ENCODE peak calls at places on chromosomes 1 and 21, in four cellular contexts. J, X, U and L are unnamed samples. For H3K4me1, the result is how much of the 10 kb centered on the place peaks cover.

GRCh38 chr21:14815001-14815400 is 249.8 kb downstream of the NRIP1 start:
- DNase-seq in J (no peak), X (no peak), U (no peak), L (no peak)

GRCh38 chr1:179529482-179529881 is 46.3 kb downstream of the NPHS2 start:
- DNase-seq in J (no peak), X (no peak), U (no peak), L (no peak)

GRCh38 chr1:202553560-202554038 is 156.7 kb downstream of the SYT2 start:
- DNase-seq in J (peak), X (peak), U (peak), L (no peak)

GRCh38 chr1:34470406-34470805 is 284.4 kb upstream of the GJB5 start:
- DNase-seq in J (no peak), X (no peak), U (no peak), L (no peak)

GRCh38 chr21:32508558-32508957 is 76.8 kb downstream of the TCP10L start:
- DNase-seq in J (no peak), X (no peak), U (no peak), L (no peak)

GRCh38 chr1:204961765-204962419 is 81.1 kb upstream of the CNTN2 start:
- DNase-seq in J (no peak), X (no peak), U (peak), L (no peak)

GRCh38 chr1:115474166-115474565 is 136.1 kb upstream of the NGF start:
- DNase-seq in J (no peak), X (no peak), U (no peak), L (no peak)

GRCh38 chr1:169682077-169682476 is 29.3 kb downstream of the SELL start:
- DNase-seq in J (no peak), X (no peak), U (no peak), L (no peak)

GRCh38 chr1:77506771-77507170 is 175.7 kb downstream of the ZZZ3 start:
- DNase-seq in J (no peak), X (no peak), U (no peak), L (no peak)

GRCh38 chr1:201641524-201642253 is 102.8 kb downstream of the NAV1 start:
- DNase-seq in J (no peak), X (no peak), U (no peak), L (no peak)

GRCh38 chr1:22884806-22885559 is 87.7 kb downstream of the LACTBL1 start:
- DNase-seq in J (no peak), X (no peak), U (no peak), L (no peak)

GRCh38 chr1:160103658-160104519 is 5.5 kb upstream of the IGSF8 start:
- DNase-seq in J (no peak), X (no peak), U (no peak), L (no peak)

GRCh38 chr1:16617778-16618580 is 4.6 kb upstream of the NBPF1 start:
- DNase-seq in J (no peak), X (no peak), U (no peak), L (no peak)

GRCh38 chr1:34165422-34165921 is 442 bp upstream of the CSMD2 start:
- DNase-seq in J (no peak), X (peak), U (no peak), L (no peak)

GRCh38 chr21:46052703-46053651 is 44.9 kb upstream of the COL6A2 start:
- DNase-seq in J (peak), X (no peak), U (no peak), L (no peak)

GRCh38 chr1:232844791-232845190 is 39.6 kb downstream of the MAP10 start:
- DNase-seq in J (peak), X (no peak), U (no peak), L (no peak)

GRCh38 chr1:208526726-208527125 is 282.5 kb upstream of the PLXNA2 start:
- DNase-seq in J (no peak), X (no peak), U (no peak), L (no peak)

GRCh38 chr1:207691814-207692213 is 46.9 kb downstream of the CR1L start:
- DNase-seq in J (no peak), X (no peak), U (no peak), L (no peak)

GRCh38 chr1:48123647-48124046 is 98.9 kb upstream of the SLC5A9 start:
- DNase-seq in J (no peak), X (no peak), U (no peak), L (no peak)
- TF ChIP-seq CTCF in J (no peak), X (no peak), U (no peak), L (no peak)

GRCh38 chr1:150267896-150268295 is 920 bp downstream of the APH1A start:
- DNase-seq in J (no peak), X (peak), U (no peak), L (no peak)

GRCh38 chr1:150268342-150268705 is 492 bp downstream of the APH1A start:
- DNase-seq in J (no peak), X (peak), U (peak), L (no peak)

GRCh38 chr1:150272379-150272840 is at the start of gene C1orf54:
- DNase-seq in J (peak), X (no peak), U (no peak), L (no peak)

GRCh38 chr1:150273310-150273709 is 720 bp downstream of the C1orf54 start:
- DNase-seq in J (peak), X (no peak), U (no peak), L (no peak)

DNA sequence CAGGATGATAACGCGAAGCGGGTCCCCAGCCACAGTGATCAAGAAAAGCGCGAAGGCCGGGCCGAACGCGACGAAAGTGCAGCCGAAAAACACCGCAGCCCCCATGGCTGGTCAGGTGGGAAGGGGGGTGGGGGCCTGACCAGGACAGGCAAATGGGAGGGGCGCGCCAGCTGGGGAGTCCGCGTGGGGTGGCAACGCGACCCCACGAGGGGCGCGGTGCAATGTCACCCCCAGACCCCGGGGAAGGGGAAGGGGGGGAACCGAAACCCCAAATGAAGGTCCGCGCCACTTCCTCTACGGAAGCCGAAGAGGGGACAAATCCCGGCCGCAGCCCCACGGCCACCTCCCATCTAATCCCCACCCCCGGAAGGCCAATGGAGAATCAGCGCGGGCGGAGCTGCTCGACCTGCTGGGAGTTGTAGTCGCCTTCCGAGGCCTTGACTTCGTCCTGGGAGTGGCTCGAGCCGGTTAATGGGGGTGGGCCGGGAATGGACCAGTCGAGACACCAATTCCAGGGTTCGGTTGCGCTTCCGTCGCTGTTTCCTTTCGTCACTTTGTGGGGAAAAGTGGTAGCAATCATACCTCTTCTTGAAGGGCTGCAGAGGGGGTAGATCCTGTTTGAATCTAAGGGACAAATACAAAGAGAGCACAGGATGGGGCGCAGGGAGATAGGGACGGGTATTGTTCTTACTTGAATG is at the start of gene APH1A:
- DNase-seq in J (peak), X (peak), U (peak), L (peak)
- H3K4me1 ChIP-seq in J (under half), X (under half), U (under half), L (under half)

DNA sequence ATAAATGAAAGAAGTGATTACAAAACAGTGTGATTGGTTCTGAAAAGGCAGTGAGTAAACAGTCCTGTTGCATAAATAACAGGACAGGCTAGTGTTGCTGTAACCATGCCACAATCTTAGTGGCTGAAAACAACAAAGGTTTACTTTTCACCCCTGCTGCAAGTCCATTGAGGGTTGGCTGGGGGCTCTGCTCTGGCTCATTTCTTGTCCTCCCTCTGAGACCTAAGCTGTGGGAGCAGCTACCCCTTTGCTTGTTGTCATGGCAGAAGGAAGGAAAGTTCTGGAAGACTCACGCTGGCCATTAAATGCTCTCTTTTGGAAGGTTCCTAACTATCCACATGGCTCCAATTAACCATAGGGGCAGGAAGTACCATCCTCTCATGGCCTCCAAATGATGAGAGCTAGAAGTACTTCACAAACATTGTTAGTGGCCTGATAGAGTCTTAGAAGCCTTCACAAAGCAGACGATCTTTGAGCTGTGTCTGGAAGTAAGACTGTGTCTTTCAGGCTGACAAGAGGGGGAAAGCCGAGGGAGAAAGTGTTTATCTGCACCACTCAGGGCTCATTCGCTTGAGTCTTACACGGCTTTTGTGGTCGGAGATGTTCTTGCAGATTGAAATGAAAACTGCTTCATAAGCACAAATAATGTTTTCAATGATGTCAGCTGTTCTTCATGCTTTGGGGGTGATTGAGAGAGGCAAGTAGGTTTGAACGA is 11.9 kb downstream of the RCSD1 start:
- DNase-seq in J (no peak), X (no peak), U (no peak), L (no peak)
- TF ChIP-seq POLR2A in J (no peak), X (no peak), U (no peak), L (no peak)

DNA sequence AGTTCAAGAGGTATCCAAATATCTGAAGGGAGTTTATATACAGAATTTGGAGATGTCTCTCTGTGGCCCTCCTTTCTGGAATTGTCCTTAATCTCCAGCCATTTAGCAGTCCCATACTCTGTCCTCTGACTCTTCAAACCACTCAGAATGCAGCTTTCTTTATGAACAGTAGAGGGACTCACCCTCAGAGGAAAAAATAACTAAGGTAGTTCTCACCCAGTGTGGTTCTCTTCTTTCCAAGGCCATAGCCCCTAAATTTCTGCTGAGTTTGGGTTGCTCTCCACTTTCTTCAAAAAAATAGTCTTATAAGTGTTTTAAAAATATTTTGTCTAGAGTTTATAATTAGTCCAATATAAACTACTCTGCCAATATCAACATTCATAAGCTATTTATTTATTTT is 369.7 kb downstream of the MATN1 start:
- DNase-seq in J (no peak), X (no peak), U (no peak), L (no peak)
- TF ChIP-seq CTCF in J (no peak), X (peak), U (no peak), L (peak)

GRCh38 chr1:39270368-39270767 is 65.9 kb downstream of the MACF1 start:
- DNase-seq in J (no peak), X (no peak), U (peak), L (no peak)

GRCh38 chr1:39269791-39270342 is 65.4 kb downstream of the MACF1 start:
- DNase-seq in J (peak), X (no peak), U (no peak), L (no peak)

GRCh38 chr1:39268112-39268581 is 63.7 kb downstream of the MACF1 start:
- DNase-seq in J (peak), X (peak), U (peak), L (no peak)

GRCh38 chr1:39268906-39269305 is 64.4 kb downstream of the MACF1 start:
- DNase-seq in J (peak), X (no peak), U (no peak), L (no peak)

GRCh38 chr1:39269349-39269748 is 64.9 kb downstream of the MACF1 start:
- DNase-seq in J (no peak), X (no peak), U (no peak), L (no peak)
- H3K4me1 ChIP-seq in J (under half), X (under half), U (half or more), L (under half)

DNA sequence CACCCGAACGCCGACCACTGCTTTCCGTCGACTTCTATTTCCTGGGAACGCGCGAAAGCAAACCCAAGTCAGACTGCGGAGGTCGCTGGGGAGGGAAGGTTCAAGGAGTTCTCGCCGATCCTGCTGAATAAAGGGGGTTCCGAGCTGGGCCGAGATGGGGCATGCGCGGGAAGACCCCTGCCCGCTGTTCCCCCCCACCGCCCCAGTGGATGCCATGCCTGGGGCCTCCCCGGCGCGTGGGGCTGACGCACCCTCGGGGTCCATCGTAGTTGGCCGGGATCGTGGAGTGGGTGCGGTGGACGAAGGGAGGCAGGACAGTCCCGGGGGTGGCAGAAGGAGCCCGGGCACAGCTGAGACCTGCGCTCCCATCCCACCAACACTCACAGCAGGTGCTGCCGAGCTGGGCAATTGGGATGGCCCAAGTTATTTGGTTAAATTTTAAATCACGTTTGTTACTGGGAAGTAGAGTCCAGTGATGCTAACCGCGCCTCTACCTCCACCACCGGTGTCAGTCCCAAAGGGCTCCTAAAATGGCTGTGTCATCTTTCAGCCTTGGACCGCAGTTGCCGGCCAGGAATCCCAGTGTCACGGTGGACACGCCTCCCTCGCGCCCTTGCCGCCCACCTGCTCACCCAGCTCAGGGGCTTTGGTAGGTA is 745 bp downstream of the MX1 start:
- DNase-seq in J (no peak), X (no peak), U (no peak), L (no peak)
- TF ChIP-seq POLR2A in J (no peak), X (no peak), U (no peak), L (no peak)

DNA sequence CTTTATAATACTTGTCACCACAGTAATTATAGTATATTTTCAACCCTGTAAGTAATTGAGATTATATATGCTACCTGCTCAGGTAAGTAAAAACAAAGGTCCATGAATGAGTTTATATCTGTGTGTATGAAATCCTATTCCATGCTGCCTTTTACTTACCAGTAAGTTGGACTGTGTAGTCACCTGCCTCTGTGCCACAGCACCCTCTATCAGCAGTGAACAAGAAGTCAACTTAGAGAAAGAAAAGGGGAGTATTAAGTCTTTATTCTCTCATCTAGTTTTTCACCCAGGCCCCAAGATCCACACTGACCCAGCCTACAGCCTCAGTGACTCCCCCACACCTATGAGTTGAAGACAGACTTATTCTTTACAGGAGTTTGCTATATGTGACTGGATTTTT is 36.9 kb upstream of the IFI16 start:
- DNase-seq in J (peak), X (no peak), U (no peak), L (no peak)
- TF ChIP-seq CTCF in J (no peak), X (no peak), U (no peak), L (peak)

GRCh38 chr1:116511459-116512019 is 59.3 kb downstream of the CD58 start:
- DNase-seq in J (no peak), X (no peak), U (no peak), L (no peak)

GRCh38 chr1:116506132-116507004 is 64.5 kb downstream of the CD58 start:
- DNase-seq in J (no peak), X (no peak), U (no peak), L (no peak)

GRCh38 chr1:116508984-116509980 is 61.5 kb downstream of the CD58 start:
- DNase-seq in J (peak), X (no peak), U (no peak), L (no peak)

GRCh38 chr1:116510361-116510760 is 60.5 kb downstream of the CD58 start:
- DNase-seq in J (no peak), X (no peak), U (no peak), L (no peak)

GRCh38 chr1:116508090-116508983 is 62.5 kb downstream of the CD58 start:
- DNase-seq in J (no peak), X (no peak), U (no peak), L (no peak)
- H3K4me1 ChIP-seq in J (under half), X (under half), U (under half), L (under half)